ENCODE peak calls at places on chromosomes 5 and 9, in six cellular contexts. W, H, D, J, N and X are unnamed samples.

GRCh38 chr5:175247146-175247545 is 196.8 kb downstream of the DRD1 start:
- DNase-seq in W (no peak), H (no peak), D (no peak), J (no peak), N (no peak), X (no peak)

GRCh38 chr9:14383296-14383695 is 69.4 kb upstream of the NFIB start:
- DNase-seq in W (peak; percentile 56), H (no peak), D (no peak), J (no peak), N (no peak), X (no peak)

GRCh38 chr9:88076286-88077070 is 61.8 kb downstream of the SPATA31C2 start:
- DNase-seq in W (peak; percentile 59), H (peak; percentile 96), D (no peak), J (no peak), N (peak; percentile 93), X (peak; percentile 41)

GRCh38 chr5:132013006-132013689 is 1.7 kb upstream of the ACSL6 start:
- DNase-seq in W (no peak), H (no peak), D (no peak), J (no peak), N (peak; percentile 38), X (peak; percentile 28)

GRCh38 chr5:154648229-154648628 is 106.9 kb upstream of the LARP1 start:
- DNase-seq in W (no peak), H (no peak), D (no peak), J (no peak), N (no peak), X (no peak)

GRCh38 chr9:81559741-81560140 is 129.6 kb downstream of the TLE1 start:
- DNase-seq in W (peak; percentile 95), H (peak; percentile 74), D (no peak), J (no peak), N (no peak), X (no peak)

GRCh38 chr9:32344551-32345182 is 39.8 kb upstream of the ACO1 start:
- DNase-seq in W (peak; percentile 16), H (no peak), D (no peak), J (no peak), N (no peak), X (no peak)

GRCh38 chr9:109499631-109500120 is 1.6 kb upstream of the PTPN3 start:
- DNase-seq in W (no peak), H (peak; percentile 82), D (no peak), J (no peak), N (peak; percentile 89), X (no peak)

DNA sequence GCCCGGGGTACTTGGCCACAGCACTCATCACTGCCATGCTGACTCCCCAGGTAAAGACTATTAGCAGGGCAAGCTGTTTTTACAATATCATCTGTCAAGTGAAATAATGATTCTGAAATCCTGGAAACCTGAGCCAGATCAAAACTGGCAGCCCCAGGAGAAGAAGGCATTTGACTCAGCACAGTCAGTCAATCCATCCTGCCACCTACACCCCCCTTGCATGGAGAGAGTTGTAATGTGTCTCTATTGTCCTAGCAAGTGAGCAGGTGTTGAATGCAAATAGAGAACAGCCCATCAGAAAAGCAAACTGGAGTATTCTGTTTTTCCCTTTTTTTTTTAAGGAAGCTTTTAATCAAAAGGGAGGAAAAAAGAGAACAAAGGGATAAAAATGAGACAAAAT is 291.2 kb downstream of the BRINP1 start:
- DNase-seq in W (no peak), H (no peak), D (no peak), J (no peak), N (no peak), X (no peak)
- H3K27ac ChIP-seq in W (no peak overlapping the region), H (no peak overlapping the region), D (no peak overlapping the region), J (no peak overlapping the region), N (no peak overlapping the region), X (no peak overlapping the region)

GRCh38 chr5:157670662-157671591 is at the start of gene C5orf52:
- DNase-seq in W (peak; percentile 18), H (no peak), D (peak; percentile 7), J (no peak), N (no peak), X (no peak)
- H3K27ac ChIP-seq in W (no peak within 1 kb of the TSS), H (no peak within 1 kb of the TSS), D (no peak within 1 kb of the TSS), J (peak within 1 kb of the TSS; percentile 3), N (no peak within 1 kb of the TSS), X (no peak within 1 kb of the TSS)

GRCh38 chr5:67805666-67806348 is 409.7 kb upstream of the PIK3R1 start:
- DNase-seq in W (no peak), H (no peak), D (no peak), J (no peak), N (no peak), X (no peak)
- H3K27ac ChIP-seq in W (no peak overlapping the region), H (no peak overlapping the region), D (no peak overlapping the region), J (no peak overlapping the region), N (no peak overlapping the region), X (no peak overlapping the region)

GRCh38 chr5:148950892-148951291 is 112.0 kb downstream of the SH3TC2 start:
- DNase-seq in W (no peak), H (no peak), D (no peak), J (no peak), N (no peak), X (no peak)
- H3K27ac ChIP-seq in W (no peak overlapping the region), H (no peak overlapping the region), D (no peak overlapping the region), J (no peak overlapping the region), N (no peak overlapping the region), X (no peak overlapping the region)

GRCh38 chr5:37838933-37839341 is 904 bp downstream of the GDNF start:
- DNase-seq in W (no peak), H (no peak), D (no peak), J (no peak), N (no peak), X (no peak)
- H3K27ac ChIP-seq in W (no peak overlapping the region), H (no peak overlapping the region), D (no peak overlapping the region), J (no peak overlapping the region), N (no peak overlapping the region), X (no peak overlapping the region)

GRCh38 chr5:159638954-159639559 is 277.2 kb upstream of the ADRA1B start:
- DNase-seq in W (peak; percentile 6), H (no peak), D (no peak), J (no peak), N (no peak), X (no peak)

GRCh38 chr5:159640921-159641320 is 275.4 kb upstream of the ADRA1B start:
- DNase-seq in W (no peak), H (no peak), D (no peak), J (no peak), N (no peak), X (no peak)

GRCh38 chr5:159640376-159640775 is 275.9 kb upstream of the ADRA1B start:
- DNase-seq in W (no peak), H (no peak), D (no peak), J (no peak), N (no peak), X (no peak)

GRCh38 chr5:159639590-159639989 is 276.7 kb upstream of the ADRA1B start:
- DNase-seq in W (no peak), H (no peak), D (no peak), J (no peak), N (no peak), X (no peak)

DNA sequence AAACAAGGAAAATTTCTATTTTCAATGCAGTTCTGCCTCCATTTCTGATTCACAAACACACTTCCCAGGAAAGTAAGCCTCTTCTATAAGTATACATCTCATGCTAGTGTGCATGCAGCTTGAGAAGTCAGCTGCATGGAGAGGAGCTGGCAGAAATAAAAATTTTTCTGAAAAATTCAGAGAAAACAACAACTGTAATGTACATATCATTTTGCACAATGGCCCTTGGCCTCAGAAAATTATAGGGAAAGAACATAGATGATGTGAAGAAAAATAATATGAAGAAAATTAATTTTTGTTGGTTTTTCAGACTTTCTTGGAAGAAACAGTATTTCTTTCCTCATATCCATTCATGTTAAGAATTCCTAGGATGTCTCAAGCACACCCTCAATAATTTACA is 277.8 kb upstream of the ADRA1B start:
- DNase-seq in W (no peak), H (no peak), D (no peak), J (no peak), N (no peak), X (no peak)
- H3K27ac ChIP-seq in W (no peak overlapping the region), H (no peak overlapping the region), D (no peak overlapping the region), J (no peak overlapping the region), N (no peak overlapping the region), X (no peak overlapping the region)

GRCh38 chr5:88827997-88828396 is 55.0 kb downstream of the MEF2C start:
- DNase-seq in W (no peak), H (no peak), D (no peak), J (no peak), N (no peak), X (no peak)

GRCh38 chr5:88825782-88826110 is 57.2 kb downstream of the MEF2C start:
- DNase-seq in W (peak; percentile 54), H (no peak), D (no peak), J (no peak), N (no peak), X (no peak)

GRCh38 chr5:88829053-88829452 is 53.9 kb downstream of the MEF2C start:
- DNase-seq in W (peak; percentile 12), H (no peak), D (no peak), J (no peak), N (no peak), X (no peak)

GRCh38 chr5:88824892-88825781 is 57.8 kb downstream of the MEF2C start:
- DNase-seq in W (peak; percentile 68), H (no peak), D (no peak), J (no peak), N (no peak), X (no peak)

DNA sequence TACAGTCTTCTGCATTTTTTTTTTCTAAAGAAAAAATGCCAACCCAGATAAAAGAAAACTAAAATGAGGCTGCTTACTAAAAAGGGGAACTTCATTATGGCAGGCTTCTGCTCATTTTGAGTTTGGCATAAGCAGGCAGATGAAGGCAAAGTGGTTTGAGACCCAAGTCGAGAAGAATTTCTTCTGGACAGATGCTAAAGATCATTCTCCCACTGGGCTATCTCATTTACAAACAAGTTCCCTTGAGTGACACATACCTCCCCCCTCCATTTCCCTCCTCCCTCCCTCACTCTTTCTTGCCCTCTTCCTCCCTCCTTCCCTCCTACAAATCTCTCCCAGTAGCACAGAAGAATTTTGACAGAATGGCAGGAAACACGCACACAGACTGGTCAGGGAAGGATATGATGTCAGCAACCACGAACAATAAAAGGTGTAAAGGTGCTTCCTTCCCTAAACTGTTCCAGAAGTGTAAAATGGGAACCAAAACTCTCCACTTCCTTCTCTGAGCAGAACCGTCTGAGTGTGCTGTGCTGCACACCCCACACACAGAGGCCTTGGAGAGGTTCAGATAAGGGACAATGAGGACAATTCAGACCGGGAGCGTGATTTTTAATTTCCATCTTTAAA is 55.9 kb downstream of the MEF2C start:
- DNase-seq in W (peak; percentile 84), H (no peak), D (no peak), J (no peak), N (no peak), X (no peak)
- H3K27ac ChIP-seq in W (peak overlapping the region; percentile 92), H (no peak overlapping the region), D (no peak overlapping the region), J (no peak overlapping the region), N (peak overlapping the region; percentile 74), X (no peak overlapping the region)

GRCh38 chr5:173245319-173246134 is 10.5 kb upstream of the NKX2-5 start:
- DNase-seq in W (no peak), H (no peak), D (no peak), J (no peak), N (no peak), X (no peak)
- H3K27ac ChIP-seq in W (no peak overlapping the region), H (no peak overlapping the region), D (no peak overlapping the region), J (no peak overlapping the region), N (no peak overlapping the region), X (no peak overlapping the region)